ENCODE peak calls at places on chromosomes 12 and 14, in four cellular contexts. R, J, D and X are unnamed samples.

GRCh38 chr14:70670992-70671651 is 29.4 kb downstream of the TTC9 start:
- DNase-seq in D (no peak), J (no peak), R (no peak), X (no peak)

GRCh38 chr12:22286569-22286968 is 47.9 kb downstream of the ST8SIA1 start:
- DNase-seq in R (no peak), J (no peak), D (no peak), X (no peak)

GRCh38 chr12:6178981-6179761 is 21.0 kb upstream of the CD9 start:
- DNase-seq in R (no peak), D (no peak), J (no peak), X (no peak)

GRCh38 chr14:86999076-86999475 is 993.9 kb downstream of the GALC start:
- DNase-seq in D (no peak), R (no peak), J (no peak), X (no peak)

GRCh38 chr12:103930787-103931536 is 752 bp downstream of the HSP90B1 start:
- DNase-seq in D (no peak), J (no peak), R (no peak), X (no peak)

GRCh38 chr12:93497456-93497855 is 30.1 kb downstream of the MRPL42 start:
- DNase-seq in R (no peak), D (no peak), J (no peak), X (no peak)

GRCh38 chr12:20507711-20508110 is 139.4 kb downstream of the PDE3A start:
- DNase-seq in D (no peak), J (no peak), R (no peak), X (no peak)

GRCh38 chr14:99242238-99242637 is 29.8 kb downstream of the BCL11B start:
- DNase-seq in J (no peak), D (no peak), R (no peak), X (no peak)

GRCh38 chr12:51678086-51678724 is 87.2 kb downstream of the SCN8A start:
- DNase-seq in D (peak), J (no peak), R (no peak), X (no peak)

GRCh38 chr12:117331691-117332090 is 29.7 kb downstream of the NOS1 start:
- DNase-seq in R (no peak), J (no peak), D (no peak), X (no peak)

GRCh38 chr14:68514611-68515194 is 278.2 kb downstream of the ZFP36L1 start:
- DNase-seq in J (no peak), D (no peak), R (no peak), X (no peak)

GRCh38 chr12:113758165-113758924 is 207.8 kb downstream of the RBM19 start:
- DNase-seq in R (no peak), D (no peak), J (no peak), X (no peak)

GRCh38 chr12:54082402-54082892 is 28.8 kb downstream of the HOXC4 start:
- DNase-seq in R (no peak), J (peak), D (peak), X (no peak)

GRCh38 chr14:84340938-84341337 is 1189.0 kb upstream of the FLRT2 start:
- DNase-seq in D (no peak), J (no peak), R (no peak), X (no peak)

GRCh38 chr14:96104469-96105057 is 65.4 kb downstream of the C14orf132 start:
- DNase-seq in J (no peak), D (peak), R (no peak), X (no peak)

GRCh38 chr12:58540480-58541299 is 379.6 kb downstream of the LRIG3 start:
- DNase-seq in R (no peak), J (no peak), D (peak), X (no peak)

GRCh38 chr12:1553987-1554982 is 40.1 kb downstream of the FBXL14 start:
- DNase-seq in D (no peak), R (no peak), J (no peak), X (no peak)

GRCh38 chr12:94427520-94428381 is 31.9 kb downstream of the CEP83 start:
- DNase-seq in J (no peak), D (peak), R (no peak), X (no peak)

GRCh38 chr12:29574500-29574899 is 77.0 kb upstream of the OVCH1 start:
- DNase-seq in D (no peak), R (no peak), J (no peak), X (no peak)

GRCh38 chr12:59087077-59087673 is 166.9 kb upstream of the LRIG3 start:
- DNase-seq in J (no peak), R (no peak), D (peak), X (no peak)

GRCh38 chr12:56128669-56129209 is 672 bp downstream of the ESYT1 start:
- DNase-seq in R (no peak), J (no peak), D (peak), X (no peak)

GRCh38 chr12:73221836-73222235 is 949.7 kb downstream of the TRHDE start:
- DNase-seq in J (no peak), R (no peak), D (no peak), X (no peak)

GRCh38 chr12:40980346-40981005 is 207.6 kb upstream of the PDZRN4 start:
- DNase-seq in D (no peak), R (no peak), J (no peak), X (no peak)

GRCh38 chr12:113740699-113741098 is 225.4 kb downstream of the RBM19 start:
- DNase-seq in J (no peak), R (no peak), D (peak), X (no peak)

GRCh38 chr14:96407980-96408570 is 16.1 kb downstream of the AK7 start:
- DNase-seq in J (no peak), R (no peak), D (no peak), X (no peak)

GRCh38 chr12:119363037-119363436 is 28.5 kb downstream of the CCDC60 start:
- DNase-seq in D (no peak), R (no peak), J (no peak), X (no peak)

GRCh38 chr12:14988035-14988434 is 15.2 kb downstream of the PDE6H start:
- DNase-seq in D (no peak), R (no peak), J (no peak), X (no peak)

GRCh38 chr14:102929349-102930137 is 7.1 kb downstream of the AMN start:
- DNase-seq in J (no peak), D (no peak), R (no peak), X (no peak)

GRCh38 chr14:106790189-106791036 is 1264.0 kb downstream of the TMEM121 start:
- DNase-seq in R (peak), D (peak), J (peak), X (no peak)

GRCh38 chr12:3140284-3140683 is 63.1 kb downstream of the TSPAN9 start:
- DNase-seq in D (no peak), J (no peak), R (no peak), X (no peak)

GRCh38 chr14:69259531-69260245 is at the start of gene GALNT16:
- DNase-seq in J (no peak), D (peak), R (no peak), X (no peak)

GRCh38 chr12:104702565-104703139 is 245.9 kb downstream of the CHST11 start:
- DNase-seq in J (no peak), D (no peak), R (no peak), X (no peak)

GRCh38 chr12:112798019-112798760 is 6.6 kb downstream of the RPH3A start:
- DNase-seq in R (peak), J (no peak), D (peak), X (no peak)

GRCh38 chr12:87820524-87821194 is 208.5 kb downstream of the C12orf50 start:
- DNase-seq in R (no peak), D (no peak), J (no peak), X (no peak)

GRCh38 chr12:45721954-45722353 is 7.6 kb upstream of the ARID2 start:
- DNase-seq in R (no peak), D (no peak), J (no peak), X (no peak)

GRCh38 chr12:111038075-111038474 is 117.7 kb upstream of the MYL2 start:
- DNase-seq in J (no peak), R (no peak), D (no peak), X (no peak)

GRCh38 chr14:100144996-100145646 is 14.3 kb downstream of the DEGS2 start:
- DNase-seq in J (no peak), R (no peak), D (no peak), X (no peak)

GRCh38 chr14:104361921-104362681 is 217.5 kb upstream of the C14orf180 start:
- DNase-seq in D (no peak), J (no peak), R (no peak), X (no peak)

GRCh38 chr14:91264151-91265150 is 19.9 kb upstream of the GPR68 start:
- DNase-seq in R (no peak), J (no peak), D (no peak), X (no peak)

GRCh38 chr12:122995503-122996187 is 15.2 kb downstream of the ARL6IP4 start:
- DNase-seq in J (no peak), D (no peak), R (no peak), X (no peak)